ENCODE peak calls at places on chromosome 16, in five cellular contexts. One of them, this sample, is unnamed.
A peak's percentile ranks its signal among the peaks of the same experiment; 100 is the strongest.

GRCh38 chr16:86609115-86609514 is 30.8 kb downstream of the FOXL1 start:
- DNase-seq in ovary: no peak
- DNase-seq in CD8-positive, alpha-beta memory T cell: no peak
- DNase-seq in CD8-positive, alpha-beta T cell: no peak
- DNase-seq in cardiac muscle cell: no peak
- DNase-seq in this sample: no peak

GRCh38 chr16:54694651-54695050 is 236.0 kb upstream of the IRX5 start:
- DNase-seq in CD8-positive, alpha-beta memory T cell: no peak
- DNase-seq in ovary: no peak
- DNase-seq in cardiac muscle cell: no peak
- DNase-seq in CD8-positive, alpha-beta T cell: no peak
- DNase-seq in this sample: no peak

GRCh38 chr16:85984211-85984880 is 85.4 kb downstream of the IRF8 start:
- DNase-seq in CD8-positive, alpha-beta T cell: no peak
- DNase-seq in ovary: no peak
- DNase-seq in CD8-positive, alpha-beta memory T cell: no peak
- DNase-seq in cardiac muscle cell: no peak
- DNase-seq in this sample: no peak

GRCh38 chr16:12336158-12336557 is 359.6 kb downstream of the SNX29 start:
- DNase-seq in ovary: no peak
- DNase-seq in CD8-positive, alpha-beta memory T cell: no peak
- DNase-seq in CD8-positive, alpha-beta T cell: no peak
- DNase-seq in cardiac muscle cell: no peak
- DNase-seq in this sample: no peak

GRCh38 chr16:48099455-48099854 is 56.3 kb downstream of the ABCC12 start:
- DNase-seq in CD8-positive, alpha-beta T cell: no peak
- DNase-seq in CD8-positive, alpha-beta memory T cell: no peak
- DNase-seq in cardiac muscle cell: no peak
- DNase-seq in ovary: no peak
- DNase-seq in this sample: no peak

GRCh38 chr16:10877472-10877946 is 507 bp downstream of the CIITA start:
- DNase-seq in cardiac muscle cell: no peak
- DNase-seq in CD8-positive, alpha-beta memory T cell: no peak
- DNase-seq in ovary: no peak
- DNase-seq in CD8-positive, alpha-beta T cell: no peak
- DNase-seq in this sample: no peak

GRCh38 chr16:3115561-3115960 is 3.2 kb downstream of the ZNF205 start:
- DNase-seq in CD8-positive, alpha-beta memory T cell: no peak
- DNase-seq in cardiac muscle cell: no peak
- DNase-seq in ovary: no peak
- DNase-seq in CD8-positive, alpha-beta T cell: no peak
- DNase-seq in this sample: no peak

GRCh38 chr16:50614956-50615727 is 66.0 kb downstream of the SNX20 start:
- DNase-seq in CD8-positive, alpha-beta T cell: no peak
- DNase-seq in ovary: no peak
- DNase-seq in CD8-positive, alpha-beta memory T cell: no peak
- DNase-seq in cardiac muscle cell: no peak
- DNase-seq in this sample: no peak

GRCh38 chr16:87076950-87077749 is 240.0 kb downstream of the C16orf95 start:
- DNase-seq in ovary: no peak
- DNase-seq in CD8-positive, alpha-beta memory T cell: no peak
- DNase-seq in cardiac muscle cell: peak; percentile 78
- DNase-seq in CD8-positive, alpha-beta T cell: no peak
- DNase-seq in this sample: peak; percentile 78

GRCh38 chr16:58535100-58535499 is 19.8 kb downstream of the SETD6 start:
- DNase-seq in CD8-positive, alpha-beta T cell: no peak
- DNase-seq in CD8-positive, alpha-beta memory T cell: no peak
- DNase-seq in cardiac muscle cell: no peak
- DNase-seq in ovary: no peak
- DNase-seq in this sample: no peak

GRCh38 chr16:58536278-58536677 is 21.0 kb downstream of the SETD6 start:
- DNase-seq in CD8-positive, alpha-beta T cell: no peak
- DNase-seq in CD8-positive, alpha-beta memory T cell: no peak
- DNase-seq in ovary: no peak
- DNase-seq in cardiac muscle cell: no peak
- DNase-seq in this sample: no peak

GRCh38 chr16:58533751-58534470 is 18.6 kb downstream of the SETD6 start:
- DNase-seq in cardiac muscle cell: no peak
- DNase-seq in CD8-positive, alpha-beta T cell: no peak
- DNase-seq in ovary: no peak
- DNase-seq in CD8-positive, alpha-beta memory T cell: no peak
- DNase-seq in this sample: no peak

GRCh38 chr16:58537124-58537906 is 22.0 kb downstream of the SETD6 start:
- DNase-seq in ovary: no peak
- DNase-seq in CD8-positive, alpha-beta memory T cell: no peak
- DNase-seq in cardiac muscle cell: no peak
- DNase-seq in CD8-positive, alpha-beta T cell: no peak
- DNase-seq in this sample: no peak
- H3K36me3 ChIP-seq in ovary: no peaks in the 10 kb centered on the region
- H3K36me3 ChIP-seq in CD8-positive, alpha-beta memory T cell: peaks cover 68% of the 10 kb centered on the region
- H3K36me3 ChIP-seq in cardiac muscle cell: peaks cover 94% of the 10 kb centered on the region
- H3K36me3 ChIP-seq in CD8-positive, alpha-beta T cell: peaks cover 79% of the 10 kb centered on the region
- H3K36me3 ChIP-seq in this sample: peaks cover 52% of the 10 kb centered on the region

GRCh38 chr16:88764913-88765349 is 20.1 kb downstream of the PIEZO1 start:
- DNase-seq in cardiac muscle cell: peak; percentile 52
- DNase-seq in CD8-positive, alpha-beta memory T cell: no peak
- DNase-seq in CD8-positive, alpha-beta T cell: no peak
- DNase-seq in ovary: no peak
- DNase-seq in this sample: peak; percentile 74

GRCh38 chr16:88768041-88768876 is 16.8 kb downstream of the PIEZO1 start:
- DNase-seq in ovary: peak; percentile 34
- DNase-seq in CD8-positive, alpha-beta memory T cell: no peak
- DNase-seq in cardiac muscle cell: peak; percentile 90
- DNase-seq in CD8-positive, alpha-beta T cell: no peak
- DNase-seq in this sample: no peak

GRCh38 chr16:88769617-88770458 is 15.2 kb downstream of the PIEZO1 start:
- DNase-seq in CD8-positive, alpha-beta memory T cell: no peak
- DNase-seq in CD8-positive, alpha-beta T cell: no peak
- DNase-seq in ovary: no peak
- DNase-seq in cardiac muscle cell: peak; percentile 84
- DNase-seq in this sample: peak; percentile 56

GRCh38 chr16:88767546-88767945 is 17.5 kb downstream of the PIEZO1 start:
- DNase-seq in cardiac muscle cell: no peak
- DNase-seq in ovary: no peak
- DNase-seq in CD8-positive, alpha-beta T cell: no peak
- DNase-seq in CD8-positive, alpha-beta memory T cell: no peak
- DNase-seq in this sample: no peak

GRCh38 chr16:88766975-88767374 is 18.0 kb downstream of the PIEZO1 start:
- DNase-seq in cardiac muscle cell: no peak
- DNase-seq in ovary: no peak
- DNase-seq in CD8-positive, alpha-beta memory T cell: no peak
- DNase-seq in CD8-positive, alpha-beta T cell: no peak
- DNase-seq in this sample: no peak
- H3K4me1 ChIP-seq in cardiac muscle cell: peaks cover 68% of the 10 kb centered on the region
- H3K4me1 ChIP-seq in ovary: peaks cover 31% of the 10 kb centered on the region
- H3K4me1 ChIP-seq in CD8-positive, alpha-beta memory T cell: peaks cover 41% of the 10 kb centered on the region
- H3K4me1 ChIP-seq in CD8-positive, alpha-beta T cell: peaks cover 39% of the 10 kb centered on the region
- H3K4me1 ChIP-seq in this sample: no peaks in the 10 kb centered on the region

GRCh38 chr16:28537076-28537475 is 1.7 kb downstream of the NUPR1 start:
- DNase-seq in CD8-positive, alpha-beta memory T cell: no peak
- DNase-seq in CD8-positive, alpha-beta T cell: no peak
- DNase-seq in ovary: no peak
- DNase-seq in cardiac muscle cell: no peak
- DNase-seq in this sample: no peak

GRCh38 chr16:28531777-28532744 is 6.7 kb downstream of the NUPR1 start:
- DNase-seq in ovary: no peak
- DNase-seq in CD8-positive, alpha-beta T cell: no peak
- DNase-seq in cardiac muscle cell: peak; percentile 56
- DNase-seq in CD8-positive, alpha-beta memory T cell: no peak
- DNase-seq in this sample: peak; percentile 84

GRCh38 chr16:28537964-28538732 is 626 bp downstream of the NUPR1 start:
- DNase-seq in ovary: peak; percentile 27
- DNase-seq in cardiac muscle cell: no peak
- DNase-seq in CD8-positive, alpha-beta memory T cell: no peak
- DNase-seq in CD8-positive, alpha-beta T cell: no peak
- DNase-seq in this sample: no peak

GRCh38 chr16:28532940-28533647 is 5.7 kb downstream of the NUPR1 start:
- DNase-seq in CD8-positive, alpha-beta T cell: no peak
- DNase-seq in ovary: no peak
- DNase-seq in cardiac muscle cell: no peak
- DNase-seq in CD8-positive, alpha-beta memory T cell: no peak
- DNase-seq in this sample: no peak

DNA sequence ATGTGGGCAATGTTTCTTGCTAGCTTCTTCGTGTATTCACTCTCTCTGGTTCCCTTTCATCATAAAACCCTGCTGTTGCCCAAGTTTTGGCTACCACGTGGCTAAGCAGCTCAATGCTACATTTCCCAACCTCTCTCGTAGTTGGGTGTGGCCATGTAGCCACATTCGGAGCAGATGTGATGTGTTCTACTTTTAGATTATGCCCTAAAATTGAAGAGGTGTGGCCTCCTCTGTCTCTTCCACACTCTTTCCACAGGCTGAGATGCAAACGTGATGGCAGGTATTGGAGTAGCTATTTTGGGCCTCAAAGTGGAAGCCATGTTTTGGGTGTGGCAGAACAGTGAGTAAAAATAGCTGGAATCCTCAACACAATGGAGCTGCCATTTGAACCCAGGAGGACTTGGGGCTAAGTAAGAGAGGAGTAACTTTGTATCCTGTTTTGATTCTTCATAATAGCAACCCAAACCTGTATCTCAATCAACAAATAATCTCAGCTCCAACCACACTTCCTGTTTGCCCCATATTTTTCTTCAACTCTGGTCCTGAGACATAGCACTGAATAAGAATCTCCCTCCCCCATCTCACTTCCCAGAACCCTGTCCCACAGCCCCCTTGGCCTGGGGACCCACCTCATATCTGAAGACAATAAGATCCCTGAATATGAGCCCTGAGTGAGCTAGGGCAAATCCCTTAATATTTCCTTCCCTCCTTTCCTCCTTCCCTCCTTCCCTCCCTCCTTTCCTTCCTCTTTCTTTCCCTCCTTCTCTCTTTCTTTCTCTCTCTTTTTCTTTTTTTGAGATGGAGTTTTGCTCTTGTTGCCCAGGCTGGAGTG is 4.0 kb downstream of the NUPR1 start:
- DNase-seq in CD8-positive, alpha-beta memory T cell: no peak
- DNase-seq in ovary: no peak
- DNase-seq in CD8-positive, alpha-beta T cell: no peak
- DNase-seq in cardiac muscle cell: no peak
- DNase-seq in this sample: no peak
- H3K27ac ChIP-seq in CD8-positive, alpha-beta memory T cell: peak overlapping the region; percentile 7
- H3K27ac ChIP-seq in ovary: no peak overlapping the region
- H3K27ac ChIP-seq in CD8-positive, alpha-beta T cell: no peak overlapping the region
- H3K27ac ChIP-seq in cardiac muscle cell: no peak overlapping the region
- H3K27ac ChIP-seq in this sample: peak overlapping the region; percentile 76

GRCh38 chr16:31029272-31029671 is 4.1 kb upstream of the STX4 start:
- DNase-seq in ovary: no peak
- DNase-seq in cardiac muscle cell: no peak
- DNase-seq in CD8-positive, alpha-beta T cell: no peak
- DNase-seq in CD8-positive, alpha-beta memory T cell: no peak
- DNase-seq in this sample: no peak

GRCh38 chr16:31023252-31023602 is 10.1 kb upstream of the STX4 start:
- DNase-seq in ovary: no peak
- DNase-seq in CD8-positive, alpha-beta T cell: no peak
- DNase-seq in CD8-positive, alpha-beta memory T cell: no peak
- DNase-seq in cardiac muscle cell: no peak
- DNase-seq in this sample: no peak

GRCh38 chr16:31022574-31023251 is 10.6 kb upstream of the STX4 start:
- DNase-seq in ovary: no peak
- DNase-seq in CD8-positive, alpha-beta memory T cell: no peak
- DNase-seq in cardiac muscle cell: no peak
- DNase-seq in CD8-positive, alpha-beta T cell: no peak
- DNase-seq in this sample: no peak

GRCh38 chr16:31023627-31024226 is 9.6 kb upstream of the STX4 start:
- DNase-seq in CD8-positive, alpha-beta memory T cell: no peak
- DNase-seq in cardiac muscle cell: no peak
- DNase-seq in CD8-positive, alpha-beta T cell: no peak
- DNase-seq in ovary: no peak
- DNase-seq in this sample: no peak

GRCh38 chr16:31025344-31025743 is 8.0 kb upstream of the STX4 start:
- DNase-seq in ovary: no peak
- DNase-seq in CD8-positive, alpha-beta T cell: no peak
- DNase-seq in CD8-positive, alpha-beta memory T cell: no peak
- DNase-seq in cardiac muscle cell: no peak
- DNase-seq in this sample: no peak
- H3K36me3 ChIP-seq in ovary: no peaks in the 10 kb centered on the region
- H3K36me3 ChIP-seq in CD8-positive, alpha-beta T cell: no peaks in the 10 kb centered on the region
- H3K36me3 ChIP-seq in CD8-positive, alpha-beta memory T cell: no peaks in the 10 kb centered on the region
- H3K36me3 ChIP-seq in cardiac muscle cell: no peaks in the 10 kb centered on the region
- H3K36me3 ChIP-seq in this sample: no peaks in the 10 kb centered on the region

GRCh38 chr16:67461600-67462278 is 19.2 kb downstream of the ATP6V0D1 start:
- DNase-seq in cardiac muscle cell: no peak
- DNase-seq in CD8-positive, alpha-beta T cell: no peak
- DNase-seq in CD8-positive, alpha-beta memory T cell: no peak
- DNase-seq in ovary: no peak
- DNase-seq in this sample: no peak

GRCh38 chr16:67460168-67460567 is 20.8 kb downstream of the ATP6V0D1 start:
- DNase-seq in CD8-positive, alpha-beta T cell: no peak
- DNase-seq in cardiac muscle cell: no peak
- DNase-seq in CD8-positive, alpha-beta memory T cell: no peak
- DNase-seq in ovary: no peak
- DNase-seq in this sample: no peak

GRCh38 chr16:67462279-67462655 is 18.7 kb downstream of the ATP6V0D1 start:
- DNase-seq in ovary: no peak
- DNase-seq in CD8-positive, alpha-beta memory T cell: no peak
- DNase-seq in cardiac muscle cell: no peak
- DNase-seq in CD8-positive, alpha-beta T cell: no peak
- DNase-seq in this sample: no peak

GRCh38 chr16:67459858-67460144 is 21.2 kb downstream of the ATP6V0D1 start:
- DNase-seq in ovary: peak; percentile 47
- DNase-seq in CD8-positive, alpha-beta memory T cell: no peak
- DNase-seq in CD8-positive, alpha-beta T cell: no peak
- DNase-seq in cardiac muscle cell: no peak
- DNase-seq in this sample: no peak

GRCh38 chr16:67460961-67461360 is 20.0 kb downstream of the ATP6V0D1 start:
- DNase-seq in cardiac muscle cell: no peak
- DNase-seq in CD8-positive, alpha-beta memory T cell: no peak
- DNase-seq in CD8-positive, alpha-beta T cell: no peak
- DNase-seq in ovary: no peak
- DNase-seq in this sample: no peak
- H3K4me1 ChIP-seq in cardiac muscle cell: peaks cover 23% of the 10 kb centered on the region
- H3K4me1 ChIP-seq in CD8-positive, alpha-beta memory T cell: peaks cover 18% of the 10 kb centered on the region
- H3K4me1 ChIP-seq in CD8-positive, alpha-beta T cell: no peaks in the 10 kb centered on the region
- H3K4me1 ChIP-seq in ovary: peaks cover 52% of the 10 kb centered on the region
- H3K4me1 ChIP-seq in this sample: peaks cover 66% of the 10 kb centered on the region

This sample was measured in pancreas.